ENCODE peak calls at places on chromosome 14, in four cellular contexts. Q, F, T and A are unnamed samples. For H3K36me3, the result is how much of the 10 kb centered on the place peaks cover.

GRCh38 chr14:65095633-65096205 is 6.6 kb downstream of the MAX start:
- DNase-seq in Q (peak), F (no peak), T (peak), A (no peak)

GRCh38 chr14:94342334-94342934 is 19.3 kb upstream of the SERPINA6 start:
- DNase-seq in F (peak), T (peak), Q (peak), A (peak)

GRCh38 chr14:61567838-61568571 is 127.3 kb upstream of the HIF1A start:
- DNase-seq in Q (no peak), F (no peak), T (no peak), A (no peak)

GRCh38 chr14:104967414-104968152 is 10.6 kb downstream of the AHNAK2 start:
- DNase-seq in T (no peak), Q (no peak), F (no peak), A (peak)

GRCh38 chr14:51564986-51565604 is 86.6 kb upstream of the FRMD6 start:
- DNase-seq in F (no peak), T (no peak), Q (no peak), A (peak)

GRCh38 chr14:61929651-61930050 is 167.4 kb downstream of the SNAPC1 start:
- DNase-seq in T (no peak), Q (no peak), F (no peak), A (no peak)

GRCh38 chr14:105845725-105846309 is 319.4 kb downstream of the TMEM121 start:
- DNase-seq in F (peak), T (no peak), Q (no peak), A (no peak)

GRCh38 chr14:104673481-104673880 is 15.9 kb upstream of the INF2 start:
- DNase-seq in Q (no peak), F (peak), T (no peak), A (no peak)

GRCh38 chr14:97056086-97056485 is 258.9 kb downstream of the VRK1 start:
- DNase-seq in Q (no peak), F (no peak), T (no peak), A (peak)

GRCh38 chr14:84554136-84554535 is 975.8 kb upstream of the FLRT2 start:
- DNase-seq in Q (no peak), F (no peak), T (no peak), A (no peak)

GRCh38 chr14:58272589-58273372 is 25.6 kb upstream of the ARID4A start:
- DNase-seq in Q (peak), T (peak), F (no peak), A (peak)

GRCh38 chr14:59882957-59883356 is 12.4 kb upstream of the RTN1 start:
- DNase-seq in T (no peak), F (no peak), Q (no peak), A (peak)

GRCh38 chr14:54622189-54622958 is 55.4 kb downstream of the SAMD4A start:
- DNase-seq in T (no peak), F (no peak), Q (no peak), A (no peak)

GRCh38 chr14:94989946-94990345 is 167.4 kb downstream of the DICER1 start:
- DNase-seq in T (no peak), Q (no peak), F (no peak), A (peak)

GRCh38 chr14:69346710-69347109 is 51.4 kb downstream of the ERH start:
- DNase-seq in F (peak), Q (no peak), T (no peak), A (peak)

GRCh38 chr14:68779761-68780323 is 13.0 kb downstream of the ZFP36L1 start:
- DNase-seq in F (no peak), Q (no peak), T (peak), A (no peak)

GRCh38 chr14:33679461-33680225 is 271.2 kb downstream of the EGLN3 start:
- DNase-seq in T (peak), F (no peak), Q (no peak), A (peak)

GRCh38 chr14:36724162-36724561 is 62.5 kb downstream of the PAX9 start:
- DNase-seq in T (no peak), F (no peak), Q (no peak), A (no peak)

GRCh38 chr14:44404021-44404420 is 103.1 kb downstream of the FSCB start:
- DNase-seq in F (no peak), T (no peak), Q (no peak), A (no peak)

DNA sequence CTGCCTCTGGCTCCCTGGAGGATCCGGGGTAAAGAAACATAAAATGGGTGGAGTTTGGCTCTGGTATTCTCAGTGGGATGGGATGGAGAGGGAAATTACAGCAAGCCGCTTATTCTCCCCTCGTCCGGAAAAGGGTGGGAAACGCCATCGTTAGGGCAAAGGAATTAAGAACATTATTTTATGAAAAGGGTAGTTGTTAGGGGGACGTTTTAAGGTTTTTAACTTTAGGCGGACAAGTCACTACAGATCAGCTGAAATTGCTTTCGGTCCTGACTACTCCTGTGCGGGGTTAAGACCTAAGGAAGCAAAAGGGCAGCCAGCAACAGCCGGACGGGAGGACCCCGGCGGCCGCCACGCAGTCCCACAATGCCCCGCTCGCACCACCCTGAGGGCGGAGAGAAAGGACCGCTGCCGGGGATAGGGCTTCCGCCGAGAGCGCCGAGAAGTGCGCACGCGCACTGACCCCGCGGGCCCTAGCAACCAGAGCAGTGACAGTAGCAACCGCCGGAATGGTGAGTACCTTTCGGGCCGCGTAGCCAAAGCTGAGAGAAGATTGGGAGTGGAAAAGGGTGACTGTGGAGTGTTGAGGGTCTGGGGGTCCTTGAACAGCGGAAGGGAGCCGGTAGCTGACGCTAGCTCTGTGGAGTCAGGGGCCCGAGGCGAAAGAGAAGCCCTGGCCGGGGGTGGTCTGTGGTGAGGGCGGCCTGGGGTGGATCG is at the start of gene DNAL1:
- DNase-seq in Q (peak), T (peak), F (peak), A (peak)
- TF ChIP-seq CTCF in Q (no peak), T (no peak), F (no peak), A (no peak)

GRCh38 chr14:56808314-56809201 is 1.7 kb downstream of the OTX2 start:
- DNase-seq in F (peak), T (no peak), Q (no peak), A (no peak)

GRCh38 chr14:56803816-56804535 is 6.3 kb downstream of the OTX2 start:
- DNase-seq in T (no peak), F (no peak), Q (no peak), A (no peak)

GRCh38 chr14:56805992-56806737 is 4.1 kb downstream of the OTX2 start:
- DNase-seq in T (no peak), F (no peak), Q (no peak), A (no peak)

GRCh38 chr14:56807586-56808168 is 2.6 kb downstream of the OTX2 start:
- DNase-seq in T (no peak), Q (no peak), F (no peak), A (no peak)

GRCh38 chr14:56805201-56805991 is 4.9 kb downstream of the OTX2 start:
- DNase-seq in T (no peak), F (peak), Q (no peak), A (no peak)
- H3K36me3 ChIP-seq in T (under half), F (under half), Q (under half), A (under half)

GRCh38 chr14:76473381-76474263 is 97.7 kb downstream of the ESRRB start:
- DNase-seq in T (peak), Q (no peak), F (no peak), A (peak)
- H3K4me3 ChIP-seq in T (no peak), Q (no peak), F (no peak), A (no peak)

DNA sequence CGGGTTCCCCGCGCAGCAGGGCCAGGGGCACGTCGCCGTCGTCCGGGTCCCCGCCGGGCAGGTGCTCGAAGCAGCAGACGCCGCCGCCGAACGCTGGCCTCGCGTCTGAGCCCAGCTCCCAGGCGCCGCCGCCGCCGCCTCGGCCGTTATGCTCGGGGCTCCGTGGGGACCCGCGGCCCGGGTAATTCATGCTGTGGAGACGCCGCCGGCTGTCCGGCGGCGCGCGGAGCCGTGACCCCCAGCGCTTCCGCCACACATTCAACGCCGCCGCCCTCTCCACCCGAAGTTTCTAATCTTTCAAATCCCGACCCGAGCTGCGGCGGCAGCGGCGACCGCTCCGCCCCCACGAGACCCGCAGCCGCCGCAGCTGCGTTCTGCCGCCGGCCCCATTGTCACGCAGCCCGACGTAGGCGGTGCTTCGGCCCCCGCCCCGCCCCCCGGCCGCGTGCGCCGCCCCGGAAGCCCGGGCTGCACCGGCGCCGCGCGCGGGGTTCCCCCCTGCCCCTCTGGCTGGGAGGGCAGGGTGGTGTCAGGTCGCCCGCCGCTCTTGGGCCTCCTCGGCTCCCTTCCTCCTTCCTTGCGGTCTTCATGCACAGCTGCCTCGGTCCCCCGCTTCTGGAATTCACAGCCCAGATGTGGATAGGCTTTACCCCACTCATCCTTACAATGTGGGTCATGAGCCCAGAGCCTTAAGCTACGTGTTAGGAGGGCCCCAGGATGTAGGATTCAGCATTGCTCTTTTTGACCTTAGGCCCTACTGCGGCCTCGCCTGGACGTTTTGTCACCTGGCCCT is at the start of gene DDHD1:
- DNase-seq in Q (peak), F (peak), T (peak), A (peak)
- TF ChIP-seq CTCF in Q (no peak), F (no peak), T (no peak), A (no peak)

DNA sequence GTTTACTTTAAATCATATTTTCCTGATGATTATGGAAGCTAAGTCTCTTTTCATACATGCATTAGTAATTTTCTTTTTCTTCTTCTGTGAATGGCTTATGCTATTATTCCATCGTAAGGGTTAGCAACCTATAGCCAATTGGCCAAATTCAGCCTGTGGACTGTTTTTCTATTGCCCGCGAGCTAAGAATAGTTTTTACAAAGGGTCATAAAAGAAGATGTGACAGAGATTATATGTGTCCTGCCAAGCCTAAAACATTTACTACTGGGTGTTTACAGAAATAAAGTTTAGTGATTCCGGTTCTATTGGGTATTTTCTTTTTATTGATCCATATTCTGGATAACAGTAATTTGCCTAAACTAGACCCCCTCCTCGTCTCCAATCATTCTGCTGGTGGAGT is 268.8 kb upstream of the DIO3 start:
- DNase-seq in F (no peak), Q (no peak), T (no peak), A (no peak)
- H3K36me3 ChIP-seq in F (under half), Q (under half), T (under half), A (under half)